ENCODE peak calls at places on chromosome 13, in six cellular contexts. T is HCT116, S is K562, I is GM12878, N is ovary, L is transverse colon. O is an unnamed sample.

GRCh38 chr13:90272356-90272755 is 1075.1 kb upstream of the MIR17HG start:
- DNase-seq in T (no peak), S (no peak), I (no peak), N (no peak), L (no peak), O (no peak)

GRCh38 chr13:95956589-95957148 is 96.5 kb downstream of the UGGT2 start:
- DNase-seq in T (no peak), S (no peak), I (peak), N (no peak), L (no peak), O (no peak)

GRCh38 chr13:76383671-76384461 is 502.3 kb downstream of the KCTD12 start:
- DNase-seq in T (no peak), S (no peak), I (no peak), N (no peak), L (peak), O (no peak)

GRCh38 chr13:46052314-46053161 is at the start of gene ZC3H13:
- DNase-seq in T (peak), S (peak), I (peak), N (peak), L (peak), O (peak)

GRCh38 chr13:30872685-30873443 is 33.2 kb upstream of the MEDAG start:
- DNase-seq in T (no peak), S (no peak), I (no peak), N (peak), L (no peak), O (no peak)

GRCh38 chr13:107361666-107362065 is 793.7 kb upstream of the ARGLU1 start:
- DNase-seq in T (no peak), S (no peak), I (no peak), N (no peak), L (no peak), O (no peak)

GRCh38 chr13:39536906-39537305 is 66.1 kb downstream of the LHFPL6 start:
- DNase-seq in T (no peak), S (no peak), I (no peak), N (no peak), L (no peak), O (no peak)

GRCh38 chr13:80454245-80454644 is 113.3 kb upstream of the SPRY2 start:
- DNase-seq in T (no peak), S (no peak), I (peak), N (no peak), L (no peak), O (no peak)

GRCh38 chr13:73480784-73481183 is 422.0 kb downstream of the KLF5 start:
- DNase-seq in T (no peak), S (no peak), I (no peak), N (no peak), L (no peak), O (no peak)

GRCh38 chr13:63625869-63626268 is 2210.2 kb upstream of the PCDH20 start:
- DNase-seq in T (no peak), S (no peak), I (no peak), N (no peak), L (no peak), O (no peak)

GRCh38 chr13:81017525-81018152 is 676.7 kb upstream of the SPRY2 start:
- DNase-seq in T (peak), S (peak), I (no peak), N (no peak), L (no peak), O (no peak)

GRCh38 chr13:42548731-42549554 is 25.0 kb upstream of the TNFSF11 start:
- DNase-seq in T (no peak), S (no peak), I (peak), N (no peak), L (peak), O (no peak)

GRCh38 chr13:85099245-85099644 is 700.0 kb downstream of the SLITRK6 start:
- DNase-seq in T (no peak), S (no peak), I (no peak), N (no peak), L (no peak), O (no peak)

GRCh38 chr13:95355491-95355890 is 54.2 kb upstream of the ABCC4 start:
- DNase-seq in T (no peak), S (no peak), I (no peak), N (no peak), L (no peak), O (no peak)

GRCh38 chr13:91398413-91399188 is at the start of gene GPC5:
- DNase-seq in T (peak), S (peak), I (no peak), N (peak), L (peak), O (peak)

GRCh38 chr13:97429681-97430081 is 4.3 kb upstream of the RAP2A start:
- DNase-seq in T (no peak), S (no peak), I (no peak), N (no peak), L (no peak), O (no peak)

GRCh38 chr13:30744056-30744684 is 8.8 kb downstream of the ALOX5AP start:
- DNase-seq in T (peak), S (no peak), I (peak), N (no peak), L (peak), O (no peak)

GRCh38 chr13:112333756-112334543 is 42.2 kb upstream of the SPACA7 start:
- DNase-seq in T (peak), S (peak), I (no peak), N (no peak), L (no peak), O (no peak)

DNA sequence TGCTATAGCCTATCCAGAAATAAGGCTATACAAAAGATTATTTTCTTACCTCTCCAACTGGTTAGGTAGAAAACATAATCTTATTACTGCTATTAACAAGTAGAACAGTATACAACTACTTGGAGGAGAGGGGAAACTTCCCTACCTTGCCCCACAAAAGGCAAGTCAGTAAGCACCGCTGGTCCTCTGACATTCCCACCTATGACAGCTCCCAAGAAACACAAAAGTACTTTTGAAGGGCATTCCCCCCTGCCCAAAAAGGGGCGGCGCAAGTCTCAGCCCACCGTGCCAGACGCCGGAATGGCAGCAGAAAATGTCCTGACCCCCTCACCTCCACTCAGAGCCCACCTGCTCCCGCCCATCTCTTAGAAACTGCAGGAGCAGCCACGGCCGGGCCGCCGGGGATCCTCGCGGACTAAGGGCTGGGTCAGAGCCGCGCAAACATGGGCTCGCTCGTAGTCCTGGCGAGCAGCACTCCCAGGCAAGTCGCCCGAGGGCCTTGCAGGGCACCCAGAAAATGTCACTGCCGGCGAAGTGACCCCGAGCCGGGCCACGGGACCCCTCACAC is 430 bp downstream of the SUCLA2 start:
- DNase-seq in T (no peak), S (no peak), I (no peak), N (no peak), L (peak), O (peak)
- TF ChIP-seq POLR2A in T (no peak), S (no peak), I (no peak), N (no peak), L (no peak), O (no peak)

DNA sequence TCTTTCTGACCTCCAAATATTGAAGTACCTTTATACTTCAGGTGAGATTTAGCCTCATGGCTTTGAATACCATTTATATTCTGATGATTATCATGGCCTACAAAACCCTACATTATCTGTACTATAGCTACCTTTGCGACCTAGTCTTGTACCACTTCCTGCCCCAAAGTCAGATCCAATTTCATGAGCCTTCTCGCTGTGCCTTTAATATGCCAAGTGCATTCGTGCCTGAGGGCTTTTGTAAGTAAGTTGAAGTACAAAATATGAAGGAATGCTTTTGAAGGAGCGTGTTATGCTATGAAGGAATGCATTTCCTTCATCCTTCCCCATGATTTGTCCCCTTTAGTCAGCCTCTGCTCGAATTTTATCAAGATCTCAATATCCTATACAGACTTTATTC is 9.3 kb upstream of the RASL11A start:
- DNase-seq in T (no peak), S (no peak), I (no peak), N (no peak), L (no peak), O (no peak)
- TF ChIP-seq POLR2A in T (no peak), S (no peak), I (no peak), N (no peak), L (no peak), O (no peak)

DNA sequence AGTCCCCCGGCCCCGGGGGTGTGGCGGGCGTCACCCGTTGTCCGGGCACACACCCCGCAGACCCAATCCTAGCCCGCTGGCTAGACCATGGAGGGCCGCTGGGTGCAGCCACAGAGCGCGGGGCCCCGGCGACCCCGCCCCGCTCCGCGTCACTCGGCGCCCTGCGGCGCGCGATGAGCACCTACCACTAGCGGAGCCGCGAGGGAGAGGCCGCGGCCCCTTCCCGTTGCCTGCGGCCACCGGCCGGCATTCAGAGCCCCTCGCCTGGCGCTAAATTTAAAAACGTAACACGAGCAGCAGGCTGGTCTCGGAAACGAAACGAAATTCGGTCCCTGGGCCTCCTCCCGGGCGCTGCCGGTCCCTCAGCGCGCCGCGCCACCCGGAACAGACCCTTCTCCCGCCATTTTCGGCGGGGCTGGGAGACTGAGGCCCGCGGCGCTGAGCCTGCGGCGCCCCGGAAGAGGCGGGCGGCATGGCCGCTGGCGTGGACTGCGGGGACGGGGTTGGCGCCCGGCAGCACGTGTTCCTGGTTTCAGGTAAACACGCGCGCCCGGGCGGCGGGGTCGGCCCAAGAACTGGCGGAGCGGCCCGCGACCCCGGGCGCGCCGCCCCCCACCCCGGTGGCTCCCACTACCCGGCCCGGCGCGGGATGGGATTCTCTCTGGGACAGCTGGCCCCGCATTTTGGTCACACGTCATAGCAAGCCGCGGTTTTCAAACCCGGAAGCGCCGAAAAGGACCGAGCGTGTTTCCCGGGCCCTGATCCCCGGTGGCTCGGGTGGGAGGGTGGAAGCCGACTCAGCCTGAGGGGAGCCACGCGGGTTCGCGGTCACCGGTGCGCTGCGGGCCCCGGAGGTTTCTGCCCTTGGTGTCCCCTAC is at the start of gene RNASEH2B:
- DNase-seq in T (peak), S (peak), I (no peak), N (peak), L (peak), O (peak)
- TF ChIP-seq POLR2A in T (no peak), S (peak), I (peak), N (peak), L (peak), O (peak)

DNA sequence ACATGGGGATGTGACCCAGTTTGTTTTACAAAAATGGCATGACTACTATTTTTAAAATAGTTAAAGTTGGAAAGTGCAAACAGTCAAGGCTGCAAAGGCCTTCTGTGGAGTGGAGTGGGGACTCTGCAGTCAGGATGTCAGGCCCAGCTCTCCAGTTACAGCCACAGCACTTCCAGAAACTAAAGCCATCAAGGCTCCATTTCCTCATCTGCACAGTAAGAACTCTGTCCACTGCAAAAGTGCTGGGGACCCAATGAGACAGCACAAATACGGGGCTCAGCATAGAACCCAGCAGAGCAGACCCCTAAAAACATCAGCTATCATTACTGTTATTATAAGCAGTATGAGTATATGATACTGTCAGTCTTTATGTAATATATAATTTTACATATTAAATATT is 73.6 kb downstream of the SACS start:
- DNase-seq in T (no peak), S (no peak), I (no peak), N (no peak), L (no peak), O (no peak)
- TF ChIP-seq POLR2A in T (no peak), S (no peak), I (no peak), N (no peak), L (no peak), O (no peak)

GRCh38 chr13:29594310-29594709 is 1.2 kb downstream of the SLC7A1 start:
- DNase-seq in T (no peak), S (no peak), I (peak), N (peak), L (peak), O (peak)
- TF ChIP-seq POLR2A in T (no peak), S (no peak), I (no peak), N (no peak), L (peak), O (peak)